ENCODE peak calls at places on chromosome 13, in five cellular contexts. E, C, N, Y and O are unnamed samples.

GRCh38 chr13:77853701-77854100 is 64.9 kb downstream of the EDNRB start:
- DNase-seq in E (no peak), C (no peak), N (no peak), Y (no peak), O (no peak)

GRCh38 chr13:98576215-98576945 is 527 bp downstream of the STK24 start:
- DNase-seq in E (peak), C (peak), N (no peak), Y (peak), O (no peak)

GRCh38 chr13:73672492-73672891 is 461.7 kb downstream of the KLF12 start:
- DNase-seq in E (no peak), C (peak), N (no peak), Y (no peak), O (peak)

GRCh38 chr13:79648191-79648590 is 167.2 kb downstream of the NDFIP2 start:
- DNase-seq in E (no peak), C (no peak), N (no peak), Y (no peak), O (no peak)

GRCh38 chr13:31968473-31968872 is 63.1 kb upstream of the FRY start:
- DNase-seq in E (no peak), C (no peak), N (no peak), Y (no peak), O (no peak)

GRCh38 chr13:89923052-89923451 is 1424.4 kb upstream of the MIR17HG start:
- DNase-seq in E (no peak), C (no peak), N (no peak), Y (no peak), O (no peak)

GRCh38 chr13:23899555-23899954 is 2.3 kb upstream of the C1QTNF9B start:
- DNase-seq in E (peak), C (peak), N (peak), Y (no peak), O (peak)

GRCh38 chr13:65964672-65965071 is 1265.5 kb downstream of the PCDH9 start:
- DNase-seq in E (no peak), C (no peak), N (no peak), Y (no peak), O (no peak)

GRCh38 chr13:110371550-110372465 is 64.7 kb downstream of the COL4A2 start:
- DNase-seq in E (no peak), C (no peak), N (peak), Y (no peak), O (no peak)

GRCh38 chr13:45604892-45605291 is 10.6 kb downstream of the ERICH6B start:
- DNase-seq in E (no peak), C (no peak), N (no peak), Y (no peak), O (no peak)

GRCh38 chr13:47723898-47724297 is 277.2 kb downstream of the SUCLA2 start:
- DNase-seq in E (no peak), C (no peak), N (no peak), Y (no peak), O (no peak)

GRCh38 chr13:97057196-97057595 is 62.9 kb upstream of the OXGR1 start:
- DNase-seq in E (no peak), C (no peak), N (no peak), Y (no peak), O (no peak)

GRCh38 chr13:99339736-99340392 is 32.7 kb upstream of the GPR183 start:
- DNase-seq in E (peak), C (no peak), N (peak), Y (no peak), O (no peak)

GRCh38 chr13:76225815-76226489 is 589.8 kb downstream of the LMO7 start:
- DNase-seq in E (no peak), C (no peak), N (peak), Y (no peak), O (peak)

GRCh38 chr13:75359266-75359665 is 122.7 kb downstream of the TBC1D4 start:
- DNase-seq in E (no peak), C (no peak), N (peak), Y (no peak), O (no peak)

GRCh38 chr13:50340566-50341287 is 325.5 kb downstream of the KCNRG start:
- DNase-seq in E (no peak), C (no peak), N (no peak), Y (no peak), O (peak)

GRCh38 chr13:30196025-30196424 is 111.3 kb downstream of the KATNAL1 start:
- DNase-seq in E (no peak), C (peak), N (peak), Y (no peak), O (peak)

GRCh38 chr13:30441304-30441703 is 19.0 kb downstream of the UBE2L5 start:
- DNase-seq in E (no peak), C (no peak), N (peak), Y (no peak), O (no peak)

GRCh38 chr13:78610381-78610883 is 7.1 kb upstream of the POU4F1 start:
- DNase-seq in E (no peak), C (peak), N (peak), Y (no peak), O (peak)

GRCh38 chr13:30364876-30365275 is 57.4 kb upstream of the UBE2L5 start:
- DNase-seq in E (no peak), C (no peak), N (peak), Y (no peak), O (no peak)

GRCh38 chr13:26897706-26898550 is 137.3 kb upstream of the GPR12 start:
- DNase-seq in E (no peak), C (no peak), N (no peak), Y (no peak), O (no peak)

GRCh38 chr13:100423375-100423774 is 165.2 kb downstream of the GGACT start:
- DNase-seq in E (no peak), C (no peak), N (peak), Y (no peak), O (no peak)

GRCh38 chr13:50481936-50482335 is 361.6 kb downstream of the DLEU7 start:
- DNase-seq in E (no peak), C (no peak), N (no peak), Y (no peak), O (no peak)

GRCh38 chr13:35131471-35131870 is 189.4 kb downstream of the NBEA start:
- DNase-seq in E (no peak), C (no peak), N (no peak), Y (no peak), O (no peak)

GRCh38 chr13:99151516-99151915 is 49.1 kb upstream of the UBAC2 start:
- DNase-seq in E (no peak), C (no peak), N (peak), Y (peak), O (no peak)

GRCh38 chr13:100156786-100157185 is 67.9 kb downstream of the PCCA start:
- DNase-seq in E (no peak), C (no peak), N (no peak), Y (no peak), O (no peak)